ENCODE peak calls at places on chromosomes 12 and 14, in nine cellular contexts. S is cardiac muscle cell, R is DND-41, B is lung, F is lower lobe of right lung, M is kidney, U is K562, X is stomach, O is Panc1. A is an unnamed sample.

GRCh38 chr12:19744760-19745218 is 305.5 kb downstream of the AEBP2 start:
- DNase-seq in U (no peak), X (no peak), O (no peak), M (no peak), R (no peak), B (no peak), S (no peak), F (no peak), A (no peak)

GRCh38 chr12:20883288-20883687 is 72.8 kb downstream of the SLCO1B3 start:
- DNase-seq in F (no peak), R (no peak), X (peak), B (no peak), S (no peak), M (no peak), U (no peak), O (no peak), A (no peak)

GRCh38 chr14:88326352-88327103 is 3.5 kb upstream of the KCNK10 start:
- DNase-seq in S (peak), B (no peak), X (no peak), O (no peak), R (no peak), U (no peak), M (no peak), F (no peak), A (no peak)

GRCh38 chr12:22626429-22626828 is 1.5 kb downstream of the ETNK1 start:
- DNase-seq in X (no peak), B (no peak), R (no peak), F (no peak), M (no peak), O (no peak), U (no peak), S (no peak), A (peak)

GRCh38 chr12:77751939-77752338 is 78.8 kb upstream of the NAV3 start:
- DNase-seq in B (no peak), O (no peak), U (no peak), R (no peak), X (no peak), S (no peak), F (no peak), M (no peak), A (no peak)

GRCh38 chr14:59576332-59577294 is at the start of gene CCDC175:
- DNase-seq in R (peak), S (peak), B (peak), X (peak), O (peak), M (peak), F (peak), U (peak), A (peak)

GRCh38 chr14:68662395-68662794 is 130.5 kb downstream of the ZFP36L1 start:
- DNase-seq in O (no peak), B (no peak), R (no peak), S (no peak), F (no peak), U (no peak), M (no peak), X (no peak), A (no peak)

GRCh38 chr12:127548123-127548553 is 718.8 kb upstream of the TMEM132C start:
- DNase-seq in R (no peak), F (no peak), M (no peak), X (no peak), O (peak), B (no peak), U (no peak), S (no peak), A (no peak)

GRCh38 chr12:70948976-70949336 is 28.4 kb upstream of the PTPRR start:
- DNase-seq in F (no peak), O (no peak), U (no peak), S (no peak), R (no peak), B (no peak), M (no peak), X (no peak), A (no peak)

GRCh38 chr12:76919388-76920181 is 40.8 kb upstream of the CSRP2 start:
- DNase-seq in M (no peak), R (no peak), F (no peak), X (no peak), S (no peak), O (no peak), B (no peak), U (no peak), A (no peak)

GRCh38 chr12:19151298-19151697 is 21.8 kb downstream of the PLEKHA5 start:
- DNase-seq in X (no peak), R (no peak), M (no peak), F (no peak), S (no peak), U (no peak), B (no peak), O (no peak), A (no peak)

GRCh38 chr14:71021347-71022014 is 114.2 kb downstream of the PCNX1 start:
- DNase-seq in F (no peak), O (no peak), B (no peak), X (no peak), M (no peak), S (no peak), R (no peak), U (no peak), A (no peak)

GRCh38 chr12:2833327-2833726 is 1.5 kb downstream of the NRIP2 start:
- DNase-seq in F (no peak), S (no peak), U (no peak), M (no peak), B (no peak), R (no peak), X (no peak), O (no peak), A (no peak)

GRCh38 chr14:72420749-72421452 is 473.0 kb downstream of the DPF3 start:
- DNase-seq in O (peak), R (peak), U (peak), F (peak), M (peak), X (peak), B (peak), S (peak), A (peak)

GRCh38 chr12:39300799-39301198 is 142.1 kb downstream of the KIF21A start:
- DNase-seq in F (no peak), M (no peak), R (no peak), U (no peak), O (no peak), B (no peak), S (no peak), X (no peak), A (no peak)

GRCh38 chr14:85071447-85071846 is 458.5 kb upstream of the FLRT2 start:
- DNase-seq in X (no peak), B (no peak), F (no peak), R (no peak), U (no peak), M (no peak), S (no peak), O (no peak), A (no peak)

GRCh38 chr12:25775968-25776367 is 182.5 kb upstream of the RASSF8 start:
- DNase-seq in B (no peak), S (no peak), M (no peak), X (no peak), U (no peak), F (no peak), R (no peak), O (no peak), A (peak)

GRCh38 chr12:120231316-120232011 is 30.6 kb upstream of the RPLP0 start:
- DNase-seq in B (peak), R (peak), M (peak), O (peak), F (peak), U (peak), S (no peak), X (peak), A (peak)

GRCh38 chr12:27424631-27425230 is 21.8 kb upstream of the SMCO2 start:
- DNase-seq in S (peak), U (no peak), M (no peak), R (no peak), O (peak), X (no peak), F (no peak), B (no peak), A (peak)

GRCh38 chr12:123065666-123066457 is 85.0 kb downstream of the PITPNM2 start:
- DNase-seq in M (peak), O (no peak), U (no peak), R (no peak), X (no peak), S (no peak), B (no peak), F (no peak), A (no peak)

GRCh38 chr14:103819503-103820307 is 27.7 kb downstream of the PPP1R13B start:
- DNase-seq in F (peak), O (no peak), S (peak), X (peak), U (no peak), M (no peak), R (no peak), B (peak), A (no peak)

GRCh38 chr12:7161327-7161726 is 28.2 kb upstream of the PEX5 start:
- DNase-seq in O (no peak), X (no peak), B (no peak), F (no peak), R (no peak), M (no peak), U (no peak), S (no peak), A (no peak)

GRCh38 chr12:72011374-72011773 is 72.7 kb downstream of the TPH2 start:
- DNase-seq in X (no peak), F (no peak), M (no peak), R (no peak), S (no peak), B (no peak), O (no peak), U (no peak), A (no peak)

GRCh38 chr12:13982010-13982409 is 608 bp upstream of the GRIN2B start:
- DNase-seq in M (no peak), U (no peak), X (no peak), R (no peak), F (no peak), B (no peak), S (peak), O (no peak), A (no peak)

GRCh38 chr12:45794422-45794821 is 64.9 kb downstream of the ARID2 start:
- DNase-seq in F (no peak), O (no peak), M (no peak), X (no peak), R (no peak), U (no peak), S (peak), B (no peak), A (peak)

GRCh38 chr12:114163766-114164165 is 197.6 kb upstream of the RBM19 start:
- DNase-seq in F (no peak), R (no peak), M (no peak), B (no peak), U (no peak), X (no peak), O (peak), S (no peak), A (peak)

GRCh38 chr12:31749024-31749704 is 20.3 kb upstream of the AMN1 start:
- DNase-seq in X (peak), U (peak), B (peak), R (peak), M (no peak), O (peak), F (peak), S (no peak), A (peak)

GRCh38 chr12:96989916-96990315 is 82.9 kb downstream of the NEDD1 start:
- DNase-seq in U (peak), R (peak), O (no peak), S (peak), X (no peak), F (no peak), M (no peak), B (no peak), A (peak)

GRCh38 chr14:90818715-90819114 is 2.5 kb upstream of the TTC7B start:
- DNase-seq in F (no peak), B (no peak), S (no peak), O (no peak), M (no peak), U (no peak), X (no peak), R (no peak), A (no peak)

GRCh38 chr14:70755655-70756054 is 53.7 kb downstream of the MAP3K9 start:
- DNase-seq in B (no peak), O (no peak), F (no peak), R (no peak), M (no peak), S (no peak), U (no peak), X (no peak), A (no peak)

GRCh38 chr12:88578821-88579518 is 1.3 kb downstream of the KITLG start:
- DNase-seq in M (peak), U (no peak), R (no peak), O (no peak), S (peak), B (peak), X (no peak), F (no peak), A (peak)

GRCh38 chr12:127928615-127929014 is 338.4 kb upstream of the TMEM132C start:
- DNase-seq in R (no peak), U (no peak), B (no peak), S (no peak), X (no peak), O (no peak), F (no peak), M (no peak), A (no peak)

GRCh38 chr14:104603623-104604401 is 760 bp downstream of the TMEM179 start:
- DNase-seq in R (no peak), X (no peak), B (no peak), F (peak), M (no peak), U (no peak), O (no peak), S (no peak), A (no peak)

GRCh38 chr14:93965287-93965821 is 11.0 kb downstream of the ASB2 start:
- DNase-seq in F (no peak), S (no peak), U (no peak), R (no peak), X (no peak), B (no peak), M (no peak), O (no peak), A (no peak)

GRCh38 chr12:64890873-64891468 is 66.5 kb downstream of the TBC1D30 start:
- DNase-seq in U (peak), X (no peak), F (no peak), O (peak), B (no peak), S (peak), R (no peak), M (no peak), A (peak)

GRCh38 chr12:28027947-28028724 is 55.6 kb upstream of the PTHLH start:
- DNase-seq in F (no peak), U (no peak), S (no peak), X (no peak), R (peak), O (no peak), M (no peak), B (no peak), A (no peak)

GRCh38 chr12:27293463-27293862 is 39.2 kb upstream of the BMAL2 start:
- DNase-seq in B (no peak), S (no peak), X (peak), M (no peak), F (no peak), R (no peak), U (no peak), O (no peak), A (no peak)

GRCh38 chr12:118377891-118378470 is 1.6 kb downstream of the SUDS3 start:
- DNase-seq in F (peak), B (peak), X (peak), U (peak), M (no peak), S (peak), O (no peak), R (peak), A (peak)

GRCh38 chr12:101327547-101327946 is 47.6 kb downstream of the UTP20 start:
- DNase-seq in O (no peak), X (no peak), B (no peak), F (no peak), M (no peak), S (no peak), R (no peak), U (no peak), A (no peak)

GRCh38 chr14:100304825-100305445 is 1.3 kb downstream of the SLC25A29 start:
- DNase-seq in R (no peak), M (peak), B (peak), O (no peak), U (peak), S (peak), F (peak), X (peak), A (peak)
- H3K4me3 ChIP-seq in R (peak), M (peak), B (peak), O (peak), U (peak), S (peak), F (peak), X (peak), A (peak)

DNA sequence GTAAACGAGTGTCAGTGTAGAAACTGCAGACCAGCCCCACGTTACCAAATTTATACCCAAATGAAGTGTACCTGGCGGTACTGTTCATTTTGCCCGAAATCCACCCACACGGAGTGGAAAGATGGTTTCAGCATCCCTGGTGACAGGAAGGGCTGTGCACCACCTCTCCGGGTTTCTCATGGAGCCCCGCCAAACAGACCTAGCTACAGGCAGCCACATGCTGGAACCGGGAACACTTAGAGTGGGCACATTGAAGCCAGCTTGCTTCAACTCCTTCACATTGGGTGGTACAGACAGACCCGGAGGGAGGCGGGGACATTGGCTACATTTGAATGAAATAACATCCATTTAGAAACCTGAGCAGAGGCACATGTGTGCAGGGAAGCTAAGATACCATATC is 84.4 kb downstream of the PPP2R5C start:
- DNase-seq in B (no peak), M (no peak), U (no peak), S (no peak), X (no peak), F (no peak), R (no peak), O (no peak), A (no peak)
- TF ChIP-seq CTCF in B (no peak), M (no peak), U (no peak), S (no peak), X (no peak), F (no peak), R (no peak), O (no peak), A (no peak)

GRCh38 chr12:108516511-108517275 is 1.6 kb downstream of the FICD start:
- DNase-seq in X (no peak), R (no peak), S (no peak), U (peak), M (no peak), B (no peak), O (no peak), F (no peak), A (peak)
- H3K4me3 ChIP-seq in X (no peak), R (no peak), S (no peak), U (no peak), M (no peak), B (no peak), O (no peak), F (peak), A (peak)

GRCh38 chr12:56359851-56360767 is at the start of gene STAT2:
- DNase-seq in F (peak), U (peak), B (peak), R (peak), M (peak), S (peak), O (peak), X (peak), A (peak)
- TF ChIP-seq CTCF in F (no peak), U (no peak), B (peak), R (no peak), M (peak), S (no peak), O (no peak), X (no peak), A (no peak)